ENCODE peak calls at places on chromosomes 3 and 15, in four cellular contexts. A is Karpas-422; C is activated T-cell treated with anti-CD3 and anti-CD28 coated beads, Interleukin-2, amount 50 U/mL, for 48 hours; I is T-helper 2 cell. F is an unnamed sample.

GRCh38 chr15:23853291-23853690 is 166.2 kb upstream of the NDN start:
- DNase-seq in A (no peak), C (no peak), I (no peak), F (peak; percentile 10)

GRCh38 chr3:10945683-10946287 is 46.8 kb upstream of the SLC6A1 start:
- DNase-seq in I (peak; percentile 22), A (peak; percentile 85), C (peak; percentile 59), F (peak; percentile 57)

GRCh38 chr3:50484681-50485263 is 18.7 kb downstream of the CACNA2D2 start:
- DNase-seq in C (no peak), A (no peak), I (no peak), F (no peak)

GRCh38 chr15:73956276-73957086 is 30.2 kb downstream of the LOXL1 start:
- DNase-seq in I (no peak), A (no peak), C (no peak), F (peak; percentile 90)

GRCh38 chr15:74179101-74179841 is 5.8 kb downstream of the ISLR start:
- DNase-seq in I (no peak), C (no peak), A (no peak), F (peak; percentile 92)

GRCh38 chr3:116280130-116280740 is 165.1 kb downstream of the LSAMP start:
- DNase-seq in I (no peak), C (no peak), A (no peak), F (no peak)

GRCh38 chr3:8442993-8443670 is 58.5 kb upstream of the LMCD1 start:
- DNase-seq in C (no peak), A (no peak), I (no peak), F (peak; percentile 18)

GRCh38 chr3:166446986-166447385 is 609.8 kb upstream of the BCHE start:
- DNase-seq in I (no peak), C (no peak), A (no peak), F (no peak)

GRCh38 chr3:131526801-131527347 is 24.1 kb upstream of the MRPL3 start:
- DNase-seq in I (no peak), C (no peak), A (no peak), F (peak; percentile 59)

GRCh38 chr3:11641316-11641682 is 2.4 kb downstream of the VGLL4 start:
- DNase-seq in C (no peak), A (no peak), I (no peak), F (peak; percentile 45)

GRCh38 chr15:21260966-21261395 is 179.3 kb downstream of the POTEB3 start:
- DNase-seq in A (no peak), C (no peak), I (no peak), F (no peak)

GRCh38 chr3:183554377-183554776 is 1.1 kb downstream of the KLHL6 start:
- DNase-seq in I (no peak), A (peak; percentile 73), C (no peak), F (no peak)

GRCh38 chr3:52403271-52403841 is 41.5 kb downstream of the SEMA3G start:
- DNase-seq in A (no peak), I (no peak), C (no peak), F (no peak)

GRCh38 chr15:57019496-57020160 is 101.2 kb downstream of the TCF12 start:
- DNase-seq in A (no peak), C (no peak), I (no peak), F (no peak)

GRCh38 chr15:31501074-31501473 is 174.4 kb downstream of the KLF13 start:
- DNase-seq in A (no peak), C (no peak), I (no peak), F (no peak)

GRCh38 chr3:104886220-104886995 is 480.3 kb upstream of the ALCAM start:
- DNase-seq in C (no peak), I (no peak), A (no peak), F (peak; percentile 29)

GRCh38 chr3:113136071-113136470 is 75.3 kb upstream of the BOC start:
- DNase-seq in A (peak; percentile 62), I (no peak), C (no peak), F (peak; percentile 62)

GRCh38 chr15:55873024-55873745 is 120.2 kb downstream of the NEDD4 start:
- DNase-seq in A (no peak), I (no peak), C (no peak), F (peak; percentile 73)

GRCh38 chr15:64928626-64929220 is 17.0 kb downstream of the ANKDD1A start:
- DNase-seq in A (no peak), C (no peak), I (no peak), F (no peak)

GRCh38 chr3:152219225-152219624 is 49.5 kb upstream of the MBNL1 start:
- DNase-seq in C (no peak), A (no peak), I (no peak), F (no peak)

F was measured in fibroblast of pulmonary artery.